ENCODE peak calls at places on chromosomes 12 and 14, in nine cellular contexts. One of them, this sample, is unnamed.

GRCh38 chr14:91509083-91509877 is 830 bp downstream of the PPP4R3A start:
- DNase-seq in stimulated activated CD8-positive, alpha-beta memory T cell treated with anti-CD3 and anti-CD28 coated beads, Interleukin-12 subunit alpha, Interleukin-12 subunit beta, amount 100 ng/mL, for 1 hour: no peak
- DNase-seq in stimulated activated CD4-positive, alpha-beta T cell treated with anti-CD3 and anti-CD28 coated beads, Interleukin-1b, Interleukin-23, amount 100 ng/mL, for 24 hours: peak; percentile 18
- DNase-seq in uterus: no peak
- DNase-seq in fibroblast of mammary gland: no peak
- DNase-seq in non-pigmented ciliary epithelial cell: no peak
- DNase-seq in heart left ventricle: peak; percentile 33
- DNase-seq in D341Med: peak; percentile 71
- DNase-seq in T-cell: peak; percentile 7
- DNase-seq in this sample: peak; percentile 16

GRCh38 chr14:86662334-86662733 is 1132.4 kb downstream of the FLRT2 start:
- DNase-seq in stimulated activated CD8-positive, alpha-beta memory T cell treated with anti-CD3 and anti-CD28 coated beads, Interleukin-12 subunit alpha, Interleukin-12 subunit beta, amount 100 ng/mL, for 1 hour: no peak
- DNase-seq in non-pigmented ciliary epithelial cell: no peak
- DNase-seq in heart left ventricle: no peak
- DNase-seq in T-cell: no peak
- DNase-seq in stimulated activated CD4-positive, alpha-beta T cell treated with anti-CD3 and anti-CD28 coated beads, Interleukin-1b, Interleukin-23, amount 100 ng/mL, for 24 hours: no peak
- DNase-seq in D341Med: no peak
- DNase-seq in fibroblast of mammary gland: no peak
- DNase-seq in uterus: no peak
- DNase-seq in this sample: no peak

GRCh38 chr14:87457727-87458126 is 535.3 kb downstream of the GALC start:
- DNase-seq in heart left ventricle: no peak
- DNase-seq in fibroblast of mammary gland: peak; percentile 17
- DNase-seq in non-pigmented ciliary epithelial cell: no peak
- DNase-seq in T-cell: no peak
- DNase-seq in D341Med: no peak
- DNase-seq in stimulated activated CD4-positive, alpha-beta T cell treated with anti-CD3 and anti-CD28 coated beads, Interleukin-1b, Interleukin-23, amount 100 ng/mL, for 24 hours: no peak
- DNase-seq in stimulated activated CD8-positive, alpha-beta memory T cell treated with anti-CD3 and anti-CD28 coated beads, Interleukin-12 subunit alpha, Interleukin-12 subunit beta, amount 100 ng/mL, for 1 hour: no peak
- DNase-seq in uterus: no peak
- DNase-seq in this sample: no peak

GRCh38 chr12:27057543-27057942 is 24.8 kb downstream of the C12orf71 start:
- DNase-seq in stimulated activated CD4-positive, alpha-beta T cell treated with anti-CD3 and anti-CD28 coated beads, Interleukin-1b, Interleukin-23, amount 100 ng/mL, for 24 hours: no peak
- DNase-seq in T-cell: no peak
- DNase-seq in heart left ventricle: no peak
- DNase-seq in stimulated activated CD8-positive, alpha-beta memory T cell treated with anti-CD3 and anti-CD28 coated beads, Interleukin-12 subunit alpha, Interleukin-12 subunit beta, amount 100 ng/mL, for 1 hour: no peak
- DNase-seq in uterus: no peak
- DNase-seq in non-pigmented ciliary epithelial cell: no peak
- DNase-seq in D341Med: no peak
- DNase-seq in fibroblast of mammary gland: no peak
- DNase-seq in this sample: no peak

GRCh38 chr12:15770581-15770980 is 18.6 kb downstream of the EPS8 start:
- DNase-seq in D341Med: no peak
- DNase-seq in fibroblast of mammary gland: no peak
- DNase-seq in heart left ventricle: no peak
- DNase-seq in stimulated activated CD4-positive, alpha-beta T cell treated with anti-CD3 and anti-CD28 coated beads, Interleukin-1b, Interleukin-23, amount 100 ng/mL, for 24 hours: no peak
- DNase-seq in uterus: no peak
- DNase-seq in stimulated activated CD8-positive, alpha-beta memory T cell treated with anti-CD3 and anti-CD28 coated beads, Interleukin-12 subunit alpha, Interleukin-12 subunit beta, amount 100 ng/mL, for 1 hour: no peak
- DNase-seq in non-pigmented ciliary epithelial cell: no peak
- DNase-seq in T-cell: no peak
- DNase-seq in this sample: no peak

GRCh38 chr12:105369014-105369413 is 38.5 kb downstream of the C12orf75 start:
- DNase-seq in stimulated activated CD4-positive, alpha-beta T cell treated with anti-CD3 and anti-CD28 coated beads, Interleukin-1b, Interleukin-23, amount 100 ng/mL, for 24 hours: no peak
- DNase-seq in stimulated activated CD8-positive, alpha-beta memory T cell treated with anti-CD3 and anti-CD28 coated beads, Interleukin-12 subunit alpha, Interleukin-12 subunit beta, amount 100 ng/mL, for 1 hour: no peak
- DNase-seq in T-cell: no peak
- DNase-seq in non-pigmented ciliary epithelial cell: no peak
- DNase-seq in D341Med: no peak
- DNase-seq in fibroblast of mammary gland: peak; percentile 83
- DNase-seq in heart left ventricle: no peak
- DNase-seq in uterus: no peak
- DNase-seq in this sample: no peak

GRCh38 chr14:101595887-101596721 is 34.8 kb downstream of the DIO3 start:
- DNase-seq in fibroblast of mammary gland: no peak
- DNase-seq in stimulated activated CD4-positive, alpha-beta T cell treated with anti-CD3 and anti-CD28 coated beads, Interleukin-1b, Interleukin-23, amount 100 ng/mL, for 24 hours: peak; percentile 5
- DNase-seq in D341Med: no peak
- DNase-seq in T-cell: peak; percentile 38
- DNase-seq in stimulated activated CD8-positive, alpha-beta memory T cell treated with anti-CD3 and anti-CD28 coated beads, Interleukin-12 subunit alpha, Interleukin-12 subunit beta, amount 100 ng/mL, for 1 hour: no peak
- DNase-seq in uterus: no peak
- DNase-seq in non-pigmented ciliary epithelial cell: no peak
- DNase-seq in heart left ventricle: no peak
- DNase-seq in this sample: no peak

GRCh38 chr14:45290547-45290946 is 37.5 kb upstream of the MIS18BP1 start:
- DNase-seq in heart left ventricle: no peak
- DNase-seq in T-cell: no peak
- DNase-seq in stimulated activated CD4-positive, alpha-beta T cell treated with anti-CD3 and anti-CD28 coated beads, Interleukin-1b, Interleukin-23, amount 100 ng/mL, for 24 hours: no peak
- DNase-seq in uterus: no peak
- DNase-seq in D341Med: no peak
- DNase-seq in non-pigmented ciliary epithelial cell: no peak
- DNase-seq in fibroblast of mammary gland: no peak
- DNase-seq in stimulated activated CD8-positive, alpha-beta memory T cell treated with anti-CD3 and anti-CD28 coated beads, Interleukin-12 subunit alpha, Interleukin-12 subunit beta, amount 100 ng/mL, for 1 hour: no peak
- DNase-seq in this sample: no peak

GRCh38 chr12:69610126-69610525 is 581 bp downstream of the LRRC10 start:
- DNase-seq in heart left ventricle: no peak
- DNase-seq in uterus: no peak
- DNase-seq in non-pigmented ciliary epithelial cell: no peak
- DNase-seq in stimulated activated CD4-positive, alpha-beta T cell treated with anti-CD3 and anti-CD28 coated beads, Interleukin-1b, Interleukin-23, amount 100 ng/mL, for 24 hours: no peak
- DNase-seq in stimulated activated CD8-positive, alpha-beta memory T cell treated with anti-CD3 and anti-CD28 coated beads, Interleukin-12 subunit alpha, Interleukin-12 subunit beta, amount 100 ng/mL, for 1 hour: no peak
- DNase-seq in fibroblast of mammary gland: no peak
- DNase-seq in D341Med: no peak
- DNase-seq in T-cell: no peak
- DNase-seq in this sample: no peak

GRCh38 chr14:64196668-64197411 is 97.3 kb downstream of the ESR2 start:
- DNase-seq in uterus: no peak
- DNase-seq in non-pigmented ciliary epithelial cell: no peak
- DNase-seq in T-cell: no peak
- DNase-seq in heart left ventricle: peak; percentile 56
- DNase-seq in D341Med: no peak
- DNase-seq in fibroblast of mammary gland: peak; percentile 26
- DNase-seq in stimulated activated CD8-positive, alpha-beta memory T cell treated with anti-CD3 and anti-CD28 coated beads, Interleukin-12 subunit alpha, Interleukin-12 subunit beta, amount 100 ng/mL, for 1 hour: no peak
- DNase-seq in stimulated activated CD4-positive, alpha-beta T cell treated with anti-CD3 and anti-CD28 coated beads, Interleukin-1b, Interleukin-23, amount 100 ng/mL, for 24 hours: no peak
- DNase-seq in this sample: peak; percentile 36

GRCh38 chr12:9711664-9712063 is 21.2 kb downstream of the CLECL1 start:
- DNase-seq in fibroblast of mammary gland: no peak
- DNase-seq in heart left ventricle: no peak
- DNase-seq in non-pigmented ciliary epithelial cell: no peak
- DNase-seq in stimulated activated CD8-positive, alpha-beta memory T cell treated with anti-CD3 and anti-CD28 coated beads, Interleukin-12 subunit alpha, Interleukin-12 subunit beta, amount 100 ng/mL, for 1 hour: no peak
- DNase-seq in T-cell: no peak
- DNase-seq in uterus: no peak
- DNase-seq in stimulated activated CD4-positive, alpha-beta T cell treated with anti-CD3 and anti-CD28 coated beads, Interleukin-1b, Interleukin-23, amount 100 ng/mL, for 24 hours: no peak
- DNase-seq in D341Med: no peak
- DNase-seq in this sample: no peak

GRCh38 chr12:41942355-41942754 is 202.3 kb downstream of the GXYLT1 start:
- DNase-seq in heart left ventricle: no peak
- DNase-seq in T-cell: no peak
- DNase-seq in stimulated activated CD4-positive, alpha-beta T cell treated with anti-CD3 and anti-CD28 coated beads, Interleukin-1b, Interleukin-23, amount 100 ng/mL, for 24 hours: no peak
- DNase-seq in fibroblast of mammary gland: no peak
- DNase-seq in D341Med: no peak
- DNase-seq in uterus: no peak
- DNase-seq in stimulated activated CD8-positive, alpha-beta memory T cell treated with anti-CD3 and anti-CD28 coated beads, Interleukin-12 subunit alpha, Interleukin-12 subunit beta, amount 100 ng/mL, for 1 hour: no peak
- DNase-seq in non-pigmented ciliary epithelial cell: no peak
- DNase-seq in this sample: no peak

GRCh38 chr12:50597200-50598195 is 92.7 kb downstream of the DIP2B start:
- DNase-seq in fibroblast of mammary gland: peak; percentile 87
- DNase-seq in heart left ventricle: no peak
- DNase-seq in T-cell: peak; percentile 14
- DNase-seq in non-pigmented ciliary epithelial cell: peak; percentile 63
- DNase-seq in stimulated activated CD8-positive, alpha-beta memory T cell treated with anti-CD3 and anti-CD28 coated beads, Interleukin-12 subunit alpha, Interleukin-12 subunit beta, amount 100 ng/mL, for 1 hour: peak; percentile 30
- DNase-seq in stimulated activated CD4-positive, alpha-beta T cell treated with anti-CD3 and anti-CD28 coated beads, Interleukin-1b, Interleukin-23, amount 100 ng/mL, for 24 hours: peak; percentile 44
- DNase-seq in D341Med: no peak
- DNase-seq in uterus: peak; percentile 44
- DNase-seq in this sample: no peak

GRCh38 chr14:103382375-103382774 is 2.8 kb upstream of the MARK3 start:
- DNase-seq in fibroblast of mammary gland: peak; percentile 76
- DNase-seq in stimulated activated CD4-positive, alpha-beta T cell treated with anti-CD3 and anti-CD28 coated beads, Interleukin-1b, Interleukin-23, amount 100 ng/mL, for 24 hours: no peak
- DNase-seq in uterus: no peak
- DNase-seq in non-pigmented ciliary epithelial cell: no peak
- DNase-seq in T-cell: no peak
- DNase-seq in D341Med: no peak
- DNase-seq in stimulated activated CD8-positive, alpha-beta memory T cell treated with anti-CD3 and anti-CD28 coated beads, Interleukin-12 subunit alpha, Interleukin-12 subunit beta, amount 100 ng/mL, for 1 hour: no peak
- DNase-seq in heart left ventricle: no peak
- DNase-seq in this sample: no peak

GRCh38 chr12:108615918-108616317 is 17.8 kb downstream of the SELPLG start:
- DNase-seq in non-pigmented ciliary epithelial cell: no peak
- DNase-seq in stimulated activated CD8-positive, alpha-beta memory T cell treated with anti-CD3 and anti-CD28 coated beads, Interleukin-12 subunit alpha, Interleukin-12 subunit beta, amount 100 ng/mL, for 1 hour: no peak
- DNase-seq in T-cell: no peak
- DNase-seq in fibroblast of mammary gland: no peak
- DNase-seq in heart left ventricle: no peak
- DNase-seq in uterus: no peak
- DNase-seq in stimulated activated CD4-positive, alpha-beta T cell treated with anti-CD3 and anti-CD28 coated beads, Interleukin-1b, Interleukin-23, amount 100 ng/mL, for 24 hours: no peak
- DNase-seq in D341Med: no peak
- DNase-seq in this sample: no peak

GRCh38 chr12:124636138-124636968 is 68.9 kb upstream of the NCOR2 start:
- DNase-seq in stimulated activated CD4-positive, alpha-beta T cell treated with anti-CD3 and anti-CD28 coated beads, Interleukin-1b, Interleukin-23, amount 100 ng/mL, for 24 hours: peak; percentile 54
- DNase-seq in stimulated activated CD8-positive, alpha-beta memory T cell treated with anti-CD3 and anti-CD28 coated beads, Interleukin-12 subunit alpha, Interleukin-12 subunit beta, amount 100 ng/mL, for 1 hour: peak; percentile 17
- DNase-seq in T-cell: peak; percentile 17
- DNase-seq in D341Med: no peak
- DNase-seq in uterus: peak; percentile 83
- DNase-seq in fibroblast of mammary gland: peak; percentile 88
- DNase-seq in heart left ventricle: no peak
- DNase-seq in non-pigmented ciliary epithelial cell: no peak
- DNase-seq in this sample: no peak

GRCh38 chr12:19575307-19576243 is 136.3 kb downstream of the AEBP2 start:
- DNase-seq in stimulated activated CD4-positive, alpha-beta T cell treated with anti-CD3 and anti-CD28 coated beads, Interleukin-1b, Interleukin-23, amount 100 ng/mL, for 24 hours: no peak
- DNase-seq in non-pigmented ciliary epithelial cell: peak; percentile 47
- DNase-seq in fibroblast of mammary gland: peak; percentile 60
- DNase-seq in D341Med: peak; percentile 30
- DNase-seq in uterus: peak; percentile 84
- DNase-seq in stimulated activated CD8-positive, alpha-beta memory T cell treated with anti-CD3 and anti-CD28 coated beads, Interleukin-12 subunit alpha, Interleukin-12 subunit beta, amount 100 ng/mL, for 1 hour: no peak
- DNase-seq in T-cell: no peak
- DNase-seq in heart left ventricle: peak; percentile 81
- DNase-seq in this sample: peak; percentile 69

GRCh38 chr12:126051611-126052107 is 986.4 kb downstream of the AACS start:
- DNase-seq in fibroblast of mammary gland: peak; percentile 34
- DNase-seq in stimulated activated CD8-positive, alpha-beta memory T cell treated with anti-CD3 and anti-CD28 coated beads, Interleukin-12 subunit alpha, Interleukin-12 subunit beta, amount 100 ng/mL, for 1 hour: no peak
- DNase-seq in non-pigmented ciliary epithelial cell: no peak
- DNase-seq in stimulated activated CD4-positive, alpha-beta T cell treated with anti-CD3 and anti-CD28 coated beads, Interleukin-1b, Interleukin-23, amount 100 ng/mL, for 24 hours: no peak
- DNase-seq in D341Med: no peak
- DNase-seq in heart left ventricle: no peak
- DNase-seq in uterus: no peak
- DNase-seq in T-cell: no peak
- DNase-seq in this sample: no peak

GRCh38 chr12:104866286-104866685 is 91.8 kb downstream of the SLC41A2 start:
- DNase-seq in heart left ventricle: no peak
- DNase-seq in non-pigmented ciliary epithelial cell: no peak
- DNase-seq in fibroblast of mammary gland: peak; percentile 81
- DNase-seq in stimulated activated CD4-positive, alpha-beta T cell treated with anti-CD3 and anti-CD28 coated beads, Interleukin-1b, Interleukin-23, amount 100 ng/mL, for 24 hours: no peak
- DNase-seq in stimulated activated CD8-positive, alpha-beta memory T cell treated with anti-CD3 and anti-CD28 coated beads, Interleukin-12 subunit alpha, Interleukin-12 subunit beta, amount 100 ng/mL, for 1 hour: no peak
- DNase-seq in uterus: no peak
- DNase-seq in T-cell: no peak
- DNase-seq in D341Med: no peak
- DNase-seq in this sample: no peak

GRCh38 chr12:65123435-65124063 is 2.4 kb upstream of the WIF1 start:
- DNase-seq in stimulated activated CD4-positive, alpha-beta T cell treated with anti-CD3 and anti-CD28 coated beads, Interleukin-1b, Interleukin-23, amount 100 ng/mL, for 24 hours: no peak
- DNase-seq in non-pigmented ciliary epithelial cell: no peak
- DNase-seq in fibroblast of mammary gland: peak; percentile 56
- DNase-seq in heart left ventricle: no peak
- DNase-seq in D341Med: peak; percentile 41
- DNase-seq in stimulated activated CD8-positive, alpha-beta memory T cell treated with anti-CD3 and anti-CD28 coated beads, Interleukin-12 subunit alpha, Interleukin-12 subunit beta, amount 100 ng/mL, for 1 hour: no peak
- DNase-seq in T-cell: no peak
- DNase-seq in uterus: no peak
- DNase-seq in this sample: no peak

GRCh38 chr14:90533591-90534021 is 136.8 kb downstream of the CALM1 start:
- DNase-seq in T-cell: no peak
- DNase-seq in non-pigmented ciliary epithelial cell: no peak
- DNase-seq in stimulated activated CD4-positive, alpha-beta T cell treated with anti-CD3 and anti-CD28 coated beads, Interleukin-1b, Interleukin-23, amount 100 ng/mL, for 24 hours: no peak
- DNase-seq in stimulated activated CD8-positive, alpha-beta memory T cell treated with anti-CD3 and anti-CD28 coated beads, Interleukin-12 subunit alpha, Interleukin-12 subunit beta, amount 100 ng/mL, for 1 hour: no peak
- DNase-seq in fibroblast of mammary gland: no peak
- DNase-seq in heart left ventricle: peak; percentile 50
- DNase-seq in uterus: no peak
- DNase-seq in D341Med: no peak
- DNase-seq in this sample: no peak

GRCh38 chr14:100764716-100765115 is 38.0 kb downstream of the DLK1 start:
- DNase-seq in D341Med: no peak
- DNase-seq in uterus: no peak
- DNase-seq in stimulated activated CD4-positive, alpha-beta T cell treated with anti-CD3 and anti-CD28 coated beads, Interleukin-1b, Interleukin-23, amount 100 ng/mL, for 24 hours: no peak
- DNase-seq in fibroblast of mammary gland: no peak
- DNase-seq in heart left ventricle: no peak
- DNase-seq in T-cell: no peak
- DNase-seq in non-pigmented ciliary epithelial cell: no peak
- DNase-seq in stimulated activated CD8-positive, alpha-beta memory T cell treated with anti-CD3 and anti-CD28 coated beads, Interleukin-12 subunit alpha, Interleukin-12 subunit beta, amount 100 ng/mL, for 1 hour: no peak
- DNase-seq in this sample: no peak

GRCh38 chr14:104078031-104078455 is 7.5 kb upstream of the ASPG start:
- DNase-seq in stimulated activated CD4-positive, alpha-beta T cell treated with anti-CD3 and anti-CD28 coated beads, Interleukin-1b, Interleukin-23, amount 100 ng/mL, for 24 hours: peak; percentile 72
- DNase-seq in D341Med: peak; percentile 92
- DNase-seq in stimulated activated CD8-positive, alpha-beta memory T cell treated with anti-CD3 and anti-CD28 coated beads, Interleukin-12 subunit alpha, Interleukin-12 subunit beta, amount 100 ng/mL, for 1 hour: peak; percentile 69
- DNase-seq in uterus: peak; percentile 83
- DNase-seq in T-cell: peak; percentile 81
- DNase-seq in non-pigmented ciliary epithelial cell: peak; percentile 60
- DNase-seq in heart left ventricle: peak; percentile 81
- DNase-seq in fibroblast of mammary gland: peak; percentile 79
- DNase-seq in this sample: peak; percentile 79

GRCh38 chr12:45257185-45257585 is 41.3 kb downstream of the ANO6 start:
- DNase-seq in uterus: no peak
- DNase-seq in fibroblast of mammary gland: no peak
- DNase-seq in heart left ventricle: no peak
- DNase-seq in D341Med: no peak
- DNase-seq in stimulated activated CD4-positive, alpha-beta T cell treated with anti-CD3 and anti-CD28 coated beads, Interleukin-1b, Interleukin-23, amount 100 ng/mL, for 24 hours: no peak
- DNase-seq in stimulated activated CD8-positive, alpha-beta memory T cell treated with anti-CD3 and anti-CD28 coated beads, Interleukin-12 subunit alpha, Interleukin-12 subunit beta, amount 100 ng/mL, for 1 hour: no peak
- DNase-seq in non-pigmented ciliary epithelial cell: no peak
- DNase-seq in T-cell: no peak
- DNase-seq in this sample: no peak

GRCh38 chr12:113299619-113300237 is 35.2 kb downstream of the SLC8B1 start:
- DNase-seq in T-cell: no peak
- DNase-seq in stimulated activated CD8-positive, alpha-beta memory T cell treated with anti-CD3 and anti-CD28 coated beads, Interleukin-12 subunit alpha, Interleukin-12 subunit beta, amount 100 ng/mL, for 1 hour: no peak
- DNase-seq in D341Med: no peak
- DNase-seq in stimulated activated CD4-positive, alpha-beta T cell treated with anti-CD3 and anti-CD28 coated beads, Interleukin-1b, Interleukin-23, amount 100 ng/mL, for 24 hours: no peak
- DNase-seq in uterus: peak; percentile 49
- DNase-seq in fibroblast of mammary gland: peak; percentile 75
- DNase-seq in heart left ventricle: peak; percentile 60
- DNase-seq in non-pigmented ciliary epithelial cell: peak; percentile 35
- DNase-seq in this sample: no peak

GRCh38 chr14:96145116-96145864 is 59.3 kb upstream of the BDKRB2 start:
- DNase-seq in non-pigmented ciliary epithelial cell: no peak
- DNase-seq in stimulated activated CD4-positive, alpha-beta T cell treated with anti-CD3 and anti-CD28 coated beads, Interleukin-1b, Interleukin-23, amount 100 ng/mL, for 24 hours: no peak
- DNase-seq in uterus: no peak
- DNase-seq in stimulated activated CD8-positive, alpha-beta memory T cell treated with anti-CD3 and anti-CD28 coated beads, Interleukin-12 subunit alpha, Interleukin-12 subunit beta, amount 100 ng/mL, for 1 hour: no peak
- DNase-seq in fibroblast of mammary gland: peak; percentile 78
- DNase-seq in heart left ventricle: no peak
- DNase-seq in D341Med: no peak
- DNase-seq in T-cell: no peak
- DNase-seq in this sample: no peak